ENCODE peak calls at places on chromosome 16, in nine cellular contexts. One of them, this sample, is unnamed.

GRCh38 chr16:67963325-67964321 is 4.8 kb downstream of the SLC12A4 start:
- DNase-seq in mesendoderm: peak
- DNase-seq in brain pericyte: no peak
- DNase-seq in skeletal muscle cell: no peak
- DNase-seq in suprapubic skin: peak
- DNase-seq in RCC 7860: no peak
- DNase-seq in DND-41: no peak
- DNase-seq in T-cell: no peak
- DNase-seq in RPMI7951: no peak
- DNase-seq in this sample: peak

GRCh38 chr16:24178496-24178895 is 77.6 kb upstream of the CACNG3 start:
- DNase-seq in DND-41: peak
- DNase-seq in RPMI7951: peak
- DNase-seq in T-cell: no peak
- DNase-seq in skeletal muscle cell: no peak
- DNase-seq in mesendoderm: peak
- DNase-seq in brain pericyte: no peak
- DNase-seq in suprapubic skin: no peak
- DNase-seq in RCC 7860: no peak
- DNase-seq in this sample: peak

GRCh38 chr16:57156351-57156703 is 29.5 kb downstream of the PSME3IP1 start:
- DNase-seq in T-cell: no peak
- DNase-seq in RPMI7951: no peak
- DNase-seq in RCC 7860: no peak
- DNase-seq in brain pericyte: no peak
- DNase-seq in mesendoderm: no peak
- DNase-seq in DND-41: no peak
- DNase-seq in skeletal muscle cell: no peak
- DNase-seq in suprapubic skin: no peak
- DNase-seq in this sample: no peak

GRCh38 chr16:76854234-76854633 is 336.8 kb upstream of the MON1B start:
- DNase-seq in RCC 7860: peak
- DNase-seq in skeletal muscle cell: no peak
- DNase-seq in brain pericyte: no peak
- DNase-seq in mesendoderm: peak
- DNase-seq in RPMI7951: peak
- DNase-seq in T-cell: no peak
- DNase-seq in DND-41: no peak
- DNase-seq in suprapubic skin: no peak
- DNase-seq in this sample: peak

GRCh38 chr16:13510425-13511151 is 409.4 kb upstream of the ERCC4 start:
- DNase-seq in skeletal muscle cell: no peak
- DNase-seq in mesendoderm: peak
- DNase-seq in brain pericyte: no peak
- DNase-seq in RPMI7951: no peak
- DNase-seq in DND-41: no peak
- DNase-seq in RCC 7860: peak
- DNase-seq in T-cell: no peak
- DNase-seq in suprapubic skin: no peak
- DNase-seq in this sample: no peak

GRCh38 chr16:4114257-4115208 is 1.7 kb downstream of the ADCY9 start:
- DNase-seq in skeletal muscle cell: no peak
- DNase-seq in mesendoderm: no peak
- DNase-seq in T-cell: no peak
- DNase-seq in suprapubic skin: no peak
- DNase-seq in brain pericyte: no peak
- DNase-seq in RPMI7951: no peak
- DNase-seq in RCC 7860: no peak
- DNase-seq in DND-41: no peak
- DNase-seq in this sample: no peak

GRCh38 chr16:90001761-90002503 is 17.3 kb downstream of the DBNDD1 start:
- DNase-seq in RPMI7951: no peak
- DNase-seq in suprapubic skin: no peak
- DNase-seq in brain pericyte: no peak
- DNase-seq in skeletal muscle cell: no peak
- DNase-seq in RCC 7860: no peak
- DNase-seq in mesendoderm: no peak
- DNase-seq in T-cell: no peak
- DNase-seq in DND-41: no peak
- DNase-seq in this sample: no peak

GRCh38 chr16:16007743-16008111 is 58.3 kb downstream of the ABCC1 start:
- DNase-seq in DND-41: no peak
- DNase-seq in skeletal muscle cell: no peak
- DNase-seq in RCC 7860: no peak
- DNase-seq in T-cell: no peak
- DNase-seq in mesendoderm: no peak
- DNase-seq in suprapubic skin: no peak
- DNase-seq in RPMI7951: no peak
- DNase-seq in brain pericyte: no peak
- DNase-seq in this sample: no peak

GRCh38 chr16:67800252-67801046 is 5.9 kb downstream of the RANBP10 start:
- DNase-seq in DND-41: no peak
- DNase-seq in suprapubic skin: no peak
- DNase-seq in mesendoderm: no peak
- DNase-seq in T-cell: no peak
- DNase-seq in RPMI7951: no peak
- DNase-seq in RCC 7860: no peak
- DNase-seq in brain pericyte: no peak
- DNase-seq in skeletal muscle cell: no peak
- DNase-seq in this sample: no peak

GRCh38 chr16:27080870-27081269 is 14.1 kb downstream of the C16orf82 start:
- DNase-seq in RCC 7860: no peak
- DNase-seq in RPMI7951: peak
- DNase-seq in DND-41: no peak
- DNase-seq in skeletal muscle cell: no peak
- DNase-seq in suprapubic skin: no peak
- DNase-seq in T-cell: no peak
- DNase-seq in brain pericyte: no peak
- DNase-seq in mesendoderm: peak
- DNase-seq in this sample: peak

GRCh38 chr16:19781196-19781595 is 63.1 kb downstream of the IQCK start:
- DNase-seq in brain pericyte: no peak
- DNase-seq in skeletal muscle cell: peak
- DNase-seq in suprapubic skin: no peak
- DNase-seq in T-cell: no peak
- DNase-seq in RCC 7860: no peak
- DNase-seq in RPMI7951: no peak
- DNase-seq in mesendoderm: no peak
- DNase-seq in DND-41: no peak
- DNase-seq in this sample: peak

This sample was measured in endodermal cell.